ENCODE peak calls at places on chromosomes 5 and 9, in four cellular contexts. One of them, this sample, is unnamed.

GRCh38 chr5:173919443-173919842 is 31.3 kb downstream of the CPEB4 start:
- DNase-seq in stimulated activated CD4-positive, alpha-beta T cell treated with anti-CD3 and anti-CD28 coated beads, Interleukin-1b, Interleukin-23, amount 100 ng/mL, for 24 hours: no peak
- DNase-seq in stimulated activated CD8-positive, alpha-beta memory T cell treated with anti-CD3 and anti-CD28 coated beads, Interleukin-4, amount 100 ng/mL, for 48 hours: no peak
- DNase-seq in naive thymus-derived CD4-positive, alpha-beta T cell: no peak
- DNase-seq in this sample: no peak

GRCh38 chr5:132020568-132021339 is 9.3 kb upstream of the ACSL6 start:
- DNase-seq in stimulated activated CD4-positive, alpha-beta T cell treated with anti-CD3 and anti-CD28 coated beads, Interleukin-1b, Interleukin-23, amount 100 ng/mL, for 24 hours: no peak
- DNase-seq in stimulated activated CD8-positive, alpha-beta memory T cell treated with anti-CD3 and anti-CD28 coated beads, Interleukin-4, amount 100 ng/mL, for 48 hours: no peak
- DNase-seq in naive thymus-derived CD4-positive, alpha-beta T cell: no peak
- DNase-seq in this sample: no peak

GRCh38 chr9:33142531-33142930 is 24.6 kb downstream of the B4GALT1 start:
- DNase-seq in stimulated activated CD4-positive, alpha-beta T cell treated with anti-CD3 and anti-CD28 coated beads, Interleukin-1b, Interleukin-23, amount 100 ng/mL, for 24 hours: no peak
- DNase-seq in stimulated activated CD8-positive, alpha-beta memory T cell treated with anti-CD3 and anti-CD28 coated beads, Interleukin-4, amount 100 ng/mL, for 48 hours: peak; percentile 21
- DNase-seq in naive thymus-derived CD4-positive, alpha-beta T cell: no peak
- DNase-seq in this sample: no peak

GRCh38 chr9:73153793-73154227 is 2.1 kb downstream of the ANXA1 start:
- DNase-seq in stimulated activated CD4-positive, alpha-beta T cell treated with anti-CD3 and anti-CD28 coated beads, Interleukin-1b, Interleukin-23, amount 100 ng/mL, for 24 hours: no peak
- DNase-seq in stimulated activated CD8-positive, alpha-beta memory T cell treated with anti-CD3 and anti-CD28 coated beads, Interleukin-4, amount 100 ng/mL, for 48 hours: no peak
- DNase-seq in naive thymus-derived CD4-positive, alpha-beta T cell: no peak
- DNase-seq in this sample: no peak

GRCh38 chr9:113388833-113389232 is 12.0 kb upstream of the HDHD3 start:
- DNase-seq in stimulated activated CD4-positive, alpha-beta T cell treated with anti-CD3 and anti-CD28 coated beads, Interleukin-1b, Interleukin-23, amount 100 ng/mL, for 24 hours: no peak
- DNase-seq in stimulated activated CD8-positive, alpha-beta memory T cell treated with anti-CD3 and anti-CD28 coated beads, Interleukin-4, amount 100 ng/mL, for 48 hours: no peak
- DNase-seq in naive thymus-derived CD4-positive, alpha-beta T cell: no peak
- DNase-seq in this sample: no peak

GRCh38 chr5:14131855-14132503 is 11.2 kb upstream of the TRIO start:
- DNase-seq in stimulated activated CD4-positive, alpha-beta T cell treated with anti-CD3 and anti-CD28 coated beads, Interleukin-1b, Interleukin-23, amount 100 ng/mL, for 24 hours: no peak
- DNase-seq in stimulated activated CD8-positive, alpha-beta memory T cell treated with anti-CD3 and anti-CD28 coated beads, Interleukin-4, amount 100 ng/mL, for 48 hours: no peak
- DNase-seq in naive thymus-derived CD4-positive, alpha-beta T cell: no peak
- DNase-seq in this sample: no peak

GRCh38 chr5:66875325-66875724 is 279.1 kb downstream of the MAST4 start:
- DNase-seq in stimulated activated CD4-positive, alpha-beta T cell treated with anti-CD3 and anti-CD28 coated beads, Interleukin-1b, Interleukin-23, amount 100 ng/mL, for 24 hours: no peak
- DNase-seq in stimulated activated CD8-positive, alpha-beta memory T cell treated with anti-CD3 and anti-CD28 coated beads, Interleukin-4, amount 100 ng/mL, for 48 hours: no peak
- DNase-seq in naive thymus-derived CD4-positive, alpha-beta T cell: no peak
- DNase-seq in this sample: no peak

GRCh38 chr5:14665949-14666741 is 1.6 kb downstream of the OTULIN start:
- DNase-seq in stimulated activated CD4-positive, alpha-beta T cell treated with anti-CD3 and anti-CD28 coated beads, Interleukin-1b, Interleukin-23, amount 100 ng/mL, for 24 hours: peak; percentile 28
- DNase-seq in stimulated activated CD8-positive, alpha-beta memory T cell treated with anti-CD3 and anti-CD28 coated beads, Interleukin-4, amount 100 ng/mL, for 48 hours: peak; percentile 70
- DNase-seq in naive thymus-derived CD4-positive, alpha-beta T cell: peak; percentile 36
- DNase-seq in this sample: peak; percentile 60

GRCh38 chr9:124260769-124261603 is 3.2 kb downstream of the NEK6 start:
- DNase-seq in stimulated activated CD4-positive, alpha-beta T cell treated with anti-CD3 and anti-CD28 coated beads, Interleukin-1b, Interleukin-23, amount 100 ng/mL, for 24 hours: no peak
- DNase-seq in stimulated activated CD8-positive, alpha-beta memory T cell treated with anti-CD3 and anti-CD28 coated beads, Interleukin-4, amount 100 ng/mL, for 48 hours: no peak
- DNase-seq in naive thymus-derived CD4-positive, alpha-beta T cell: no peak
- DNase-seq in this sample: no peak

GRCh38 chr9:95327239-95327865 is 9.8 kb upstream of the FANCC start:
- DNase-seq in stimulated activated CD4-positive, alpha-beta T cell treated with anti-CD3 and anti-CD28 coated beads, Interleukin-1b, Interleukin-23, amount 100 ng/mL, for 24 hours: no peak
- DNase-seq in stimulated activated CD8-positive, alpha-beta memory T cell treated with anti-CD3 and anti-CD28 coated beads, Interleukin-4, amount 100 ng/mL, for 48 hours: no peak
- DNase-seq in naive thymus-derived CD4-positive, alpha-beta T cell: no peak
- DNase-seq in this sample: no peak

GRCh38 chr5:9239071-9239470 is 306.8 kb downstream of the SEMA5A start:
- DNase-seq in stimulated activated CD4-positive, alpha-beta T cell treated with anti-CD3 and anti-CD28 coated beads, Interleukin-1b, Interleukin-23, amount 100 ng/mL, for 24 hours: no peak
- DNase-seq in stimulated activated CD8-positive, alpha-beta memory T cell treated with anti-CD3 and anti-CD28 coated beads, Interleukin-4, amount 100 ng/mL, for 48 hours: no peak
- DNase-seq in naive thymus-derived CD4-positive, alpha-beta T cell: no peak
- DNase-seq in this sample: no peak

GRCh38 chr9:133122935-133123611 is 2.0 kb upstream of the RALGDS start:
- DNase-seq in stimulated activated CD4-positive, alpha-beta T cell treated with anti-CD3 and anti-CD28 coated beads, Interleukin-1b, Interleukin-23, amount 100 ng/mL, for 24 hours: no peak
- DNase-seq in stimulated activated CD8-positive, alpha-beta memory T cell treated with anti-CD3 and anti-CD28 coated beads, Interleukin-4, amount 100 ng/mL, for 48 hours: no peak
- DNase-seq in naive thymus-derived CD4-positive, alpha-beta T cell: no peak
- DNase-seq in this sample: no peak

GRCh38 chr9:26301659-26302058 is 590.9 kb downstream of the CAAP1 start:
- DNase-seq in stimulated activated CD4-positive, alpha-beta T cell treated with anti-CD3 and anti-CD28 coated beads, Interleukin-1b, Interleukin-23, amount 100 ng/mL, for 24 hours: no peak
- DNase-seq in stimulated activated CD8-positive, alpha-beta memory T cell treated with anti-CD3 and anti-CD28 coated beads, Interleukin-4, amount 100 ng/mL, for 48 hours: no peak
- DNase-seq in naive thymus-derived CD4-positive, alpha-beta T cell: no peak
- DNase-seq in this sample: no peak

GRCh38 chr5:100270323-100270771 is 264.8 kb upstream of the FAM174A start:
- DNase-seq in stimulated activated CD4-positive, alpha-beta T cell treated with anti-CD3 and anti-CD28 coated beads, Interleukin-1b, Interleukin-23, amount 100 ng/mL, for 24 hours: no peak
- DNase-seq in stimulated activated CD8-positive, alpha-beta memory T cell treated with anti-CD3 and anti-CD28 coated beads, Interleukin-4, amount 100 ng/mL, for 48 hours: no peak
- DNase-seq in naive thymus-derived CD4-positive, alpha-beta T cell: no peak
- DNase-seq in this sample: no peak

GRCh38 chr9:90999425-91000397 is 198.1 kb downstream of the SYK start:
- DNase-seq in stimulated activated CD4-positive, alpha-beta T cell treated with anti-CD3 and anti-CD28 coated beads, Interleukin-1b, Interleukin-23, amount 100 ng/mL, for 24 hours: no peak
- DNase-seq in stimulated activated CD8-positive, alpha-beta memory T cell treated with anti-CD3 and anti-CD28 coated beads, Interleukin-4, amount 100 ng/mL, for 48 hours: no peak
- DNase-seq in naive thymus-derived CD4-positive, alpha-beta T cell: no peak
- DNase-seq in this sample: no peak

GRCh38 chr5:176639208-176639607 is 8.1 kb upstream of the TSPAN17 start:
- DNase-seq in stimulated activated CD4-positive, alpha-beta T cell treated with anti-CD3 and anti-CD28 coated beads, Interleukin-1b, Interleukin-23, amount 100 ng/mL, for 24 hours: no peak
- DNase-seq in stimulated activated CD8-positive, alpha-beta memory T cell treated with anti-CD3 and anti-CD28 coated beads, Interleukin-4, amount 100 ng/mL, for 48 hours: no peak
- DNase-seq in naive thymus-derived CD4-positive, alpha-beta T cell: no peak
- DNase-seq in this sample: no peak

GRCh38 chr9:76459691-76460635 is 981 bp downstream of the GCNT1 start:
- DNase-seq in stimulated activated CD4-positive, alpha-beta T cell treated with anti-CD3 and anti-CD28 coated beads, Interleukin-1b, Interleukin-23, amount 100 ng/mL, for 24 hours: no peak
- DNase-seq in stimulated activated CD8-positive, alpha-beta memory T cell treated with anti-CD3 and anti-CD28 coated beads, Interleukin-4, amount 100 ng/mL, for 48 hours: no peak
- DNase-seq in naive thymus-derived CD4-positive, alpha-beta T cell: no peak
- DNase-seq in this sample: no peak

GRCh38 chr5:7662289-7662688 is 188.6 kb downstream of the CFAP90 start:
- DNase-seq in stimulated activated CD4-positive, alpha-beta T cell treated with anti-CD3 and anti-CD28 coated beads, Interleukin-1b, Interleukin-23, amount 100 ng/mL, for 24 hours: no peak
- DNase-seq in stimulated activated CD8-positive, alpha-beta memory T cell treated with anti-CD3 and anti-CD28 coated beads, Interleukin-4, amount 100 ng/mL, for 48 hours: no peak
- DNase-seq in naive thymus-derived CD4-positive, alpha-beta T cell: no peak
- DNase-seq in this sample: no peak

GRCh38 chr9:136576269-136576626 is 30.4 kb upstream of the NOTCH1 start:
- DNase-seq in stimulated activated CD4-positive, alpha-beta T cell treated with anti-CD3 and anti-CD28 coated beads, Interleukin-1b, Interleukin-23, amount 100 ng/mL, for 24 hours: no peak
- DNase-seq in stimulated activated CD8-positive, alpha-beta memory T cell treated with anti-CD3 and anti-CD28 coated beads, Interleukin-4, amount 100 ng/mL, for 48 hours: no peak
- DNase-seq in naive thymus-derived CD4-positive, alpha-beta T cell: no peak
- DNase-seq in this sample: peak; percentile 37

GRCh38 chr5:179427676-179428056 is 82.4 kb upstream of the ADAMTS2 start:
- DNase-seq in stimulated activated CD4-positive, alpha-beta T cell treated with anti-CD3 and anti-CD28 coated beads, Interleukin-1b, Interleukin-23, amount 100 ng/mL, for 24 hours: no peak
- DNase-seq in stimulated activated CD8-positive, alpha-beta memory T cell treated with anti-CD3 and anti-CD28 coated beads, Interleukin-4, amount 100 ng/mL, for 48 hours: no peak
- DNase-seq in naive thymus-derived CD4-positive, alpha-beta T cell: no peak
- DNase-seq in this sample: no peak

GRCh38 chr9:911003-911402 is 65.5 kb upstream of the DMRT3 start:
- DNase-seq in stimulated activated CD4-positive, alpha-beta T cell treated with anti-CD3 and anti-CD28 coated beads, Interleukin-1b, Interleukin-23, amount 100 ng/mL, for 24 hours: no peak
- DNase-seq in stimulated activated CD8-positive, alpha-beta memory T cell treated with anti-CD3 and anti-CD28 coated beads, Interleukin-4, amount 100 ng/mL, for 48 hours: no peak
- DNase-seq in naive thymus-derived CD4-positive, alpha-beta T cell: no peak
- DNase-seq in this sample: no peak

GRCh38 chr9:113635586-113635985 is 172.1 kb downstream of the RGS3 start:
- DNase-seq in stimulated activated CD4-positive, alpha-beta T cell treated with anti-CD3 and anti-CD28 coated beads, Interleukin-1b, Interleukin-23, amount 100 ng/mL, for 24 hours: no peak
- DNase-seq in stimulated activated CD8-positive, alpha-beta memory T cell treated with anti-CD3 and anti-CD28 coated beads, Interleukin-4, amount 100 ng/mL, for 48 hours: no peak
- DNase-seq in naive thymus-derived CD4-positive, alpha-beta T cell: no peak
- DNase-seq in this sample: no peak

GRCh38 chr5:3943803-3944202 is 348.2 kb downstream of the IRX1 start:
- DNase-seq in stimulated activated CD4-positive, alpha-beta T cell treated with anti-CD3 and anti-CD28 coated beads, Interleukin-1b, Interleukin-23, amount 100 ng/mL, for 24 hours: no peak
- DNase-seq in stimulated activated CD8-positive, alpha-beta memory T cell treated with anti-CD3 and anti-CD28 coated beads, Interleukin-4, amount 100 ng/mL, for 48 hours: no peak
- DNase-seq in naive thymus-derived CD4-positive, alpha-beta T cell: no peak
- DNase-seq in this sample: no peak

GRCh38 chr9:4997196-4997595 is 12.1 kb downstream of the JAK2 start:
- DNase-seq in stimulated activated CD4-positive, alpha-beta T cell treated with anti-CD3 and anti-CD28 coated beads, Interleukin-1b, Interleukin-23, amount 100 ng/mL, for 24 hours: no peak
- DNase-seq in stimulated activated CD8-positive, alpha-beta memory T cell treated with anti-CD3 and anti-CD28 coated beads, Interleukin-4, amount 100 ng/mL, for 48 hours: no peak
- DNase-seq in naive thymus-derived CD4-positive, alpha-beta T cell: no peak
- DNase-seq in this sample: no peak

GRCh38 chr5:78509884-78510769 is 138.4 kb downstream of the LHFPL2 start:
- DNase-seq in stimulated activated CD4-positive, alpha-beta T cell treated with anti-CD3 and anti-CD28 coated beads, Interleukin-1b, Interleukin-23, amount 100 ng/mL, for 24 hours: peak; percentile 7
- DNase-seq in stimulated activated CD8-positive, alpha-beta memory T cell treated with anti-CD3 and anti-CD28 coated beads, Interleukin-4, amount 100 ng/mL, for 48 hours: peak; percentile 57
- DNase-seq in naive thymus-derived CD4-positive, alpha-beta T cell: peak; percentile 49
- DNase-seq in this sample: peak; percentile 53

GRCh38 chr9:2253814-2254550 is 238.8 kb downstream of the SMARCA2 start:
- DNase-seq in stimulated activated CD4-positive, alpha-beta T cell treated with anti-CD3 and anti-CD28 coated beads, Interleukin-1b, Interleukin-23, amount 100 ng/mL, for 24 hours: no peak
- DNase-seq in stimulated activated CD8-positive, alpha-beta memory T cell treated with anti-CD3 and anti-CD28 coated beads, Interleukin-4, amount 100 ng/mL, for 48 hours: no peak
- DNase-seq in naive thymus-derived CD4-positive, alpha-beta T cell: no peak
- DNase-seq in this sample: no peak

GRCh38 chr9:86600291-86600690 is 246.1 kb upstream of the TUT7 start:
- DNase-seq in stimulated activated CD4-positive, alpha-beta T cell treated with anti-CD3 and anti-CD28 coated beads, Interleukin-1b, Interleukin-23, amount 100 ng/mL, for 24 hours: no peak
- DNase-seq in stimulated activated CD8-positive, alpha-beta memory T cell treated with anti-CD3 and anti-CD28 coated beads, Interleukin-4, amount 100 ng/mL, for 48 hours: no peak
- DNase-seq in naive thymus-derived CD4-positive, alpha-beta T cell: no peak
- DNase-seq in this sample: no peak

GRCh38 chr5:41649659-41650058 is 139.3 kb upstream of the PLCXD3 start:
- DNase-seq in stimulated activated CD4-positive, alpha-beta T cell treated with anti-CD3 and anti-CD28 coated beads, Interleukin-1b, Interleukin-23, amount 100 ng/mL, for 24 hours: no peak
- DNase-seq in stimulated activated CD8-positive, alpha-beta memory T cell treated with anti-CD3 and anti-CD28 coated beads, Interleukin-4, amount 100 ng/mL, for 48 hours: no peak
- DNase-seq in naive thymus-derived CD4-positive, alpha-beta T cell: no peak
- DNase-seq in this sample: no peak

GRCh38 chr5:37494756-37495155 is 115.6 kb downstream of the WDR70 start:
- DNase-seq in stimulated activated CD4-positive, alpha-beta T cell treated with anti-CD3 and anti-CD28 coated beads, Interleukin-1b, Interleukin-23, amount 100 ng/mL, for 24 hours: no peak
- DNase-seq in stimulated activated CD8-positive, alpha-beta memory T cell treated with anti-CD3 and anti-CD28 coated beads, Interleukin-4, amount 100 ng/mL, for 48 hours: no peak
- DNase-seq in naive thymus-derived CD4-positive, alpha-beta T cell: no peak
- DNase-seq in this sample: no peak

GRCh38 chr9:113998114-113998513 is 80.0 kb downstream of the AMBP start:
- DNase-seq in stimulated activated CD4-positive, alpha-beta T cell treated with anti-CD3 and anti-CD28 coated beads, Interleukin-1b, Interleukin-23, amount 100 ng/mL, for 24 hours: no peak
- DNase-seq in stimulated activated CD8-positive, alpha-beta memory T cell treated with anti-CD3 and anti-CD28 coated beads, Interleukin-4, amount 100 ng/mL, for 48 hours: no peak
- DNase-seq in naive thymus-derived CD4-positive, alpha-beta T cell: no peak
- DNase-seq in this sample: no peak

GRCh38 chr5:158895573-158895972 is 204.1 kb downstream of the EBF1 start:
- DNase-seq in stimulated activated CD4-positive, alpha-beta T cell treated with anti-CD3 and anti-CD28 coated beads, Interleukin-1b, Interleukin-23, amount 100 ng/mL, for 24 hours: no peak
- DNase-seq in stimulated activated CD8-positive, alpha-beta memory T cell treated with anti-CD3 and anti-CD28 coated beads, Interleukin-4, amount 100 ng/mL, for 48 hours: no peak
- DNase-seq in naive thymus-derived CD4-positive, alpha-beta T cell: no peak
- DNase-seq in this sample: no peak

GRCh38 chr5:1441166-1441865 is 3.9 kb downstream of the SLC6A3 start:
- DNase-seq in stimulated activated CD4-positive, alpha-beta T cell treated with anti-CD3 and anti-CD28 coated beads, Interleukin-1b, Interleukin-23, amount 100 ng/mL, for 24 hours: no peak
- DNase-seq in stimulated activated CD8-positive, alpha-beta memory T cell treated with anti-CD3 and anti-CD28 coated beads, Interleukin-4, amount 100 ng/mL, for 48 hours: no peak
- DNase-seq in naive thymus-derived CD4-positive, alpha-beta T cell: no peak
- DNase-seq in this sample: no peak

This sample was measured in stimulated activated naive CD8-positive, alpha-beta T cell treated with anti-CD3 and anti-CD28 coated beads, Interleukin-15, Interleukin-2, amounts not matched to agents 100 U/mL and 50 U/mL, for 24 hours.